ENCODE peak calls at places on chromosome 12, in five cellular contexts. V is OCI-LY7, B is lung, T is transverse colon, C is fibroblast of lung. E is an unnamed sample. For H3K36me3 and H3K4me1, the result is how much of the 10 kb centered on the place peaks cover.

GRCh38 chr12:14841761-14842160 is 1.6 kb downstream of the ART4 start:
- DNase-seq in T (peak), B (peak), V (no peak), C (peak), E (peak)

GRCh38 chr12:53974084-53975018 is at the start of gene HOTAIR:
- DNase-seq in C (no peak), T (no peak), B (no peak), V (peak), E (no peak)

GRCh38 chr12:96210376-96211055 is 16.3 kb downstream of the ELK3 start:
- DNase-seq in T (no peak), C (no peak), V (no peak), B (no peak), E (no peak)

GRCh38 chr12:123076604-123077297 is 74.1 kb downstream of the PITPNM2 start:
- DNase-seq in B (no peak), V (no peak), T (no peak), C (no peak), E (no peak)

GRCh38 chr12:77720258-77720657 is 110.4 kb upstream of the NAV3 start:
- DNase-seq in T (no peak), V (peak), C (peak), B (no peak), E (no peak)

GRCh38 chr12:52007982-52008510 is 1.3 kb downstream of the TAMALIN start:
- DNase-seq in V (no peak), T (no peak), B (no peak), C (no peak), E (no peak)

GRCh38 chr12:110252716-110253115 is 28.3 kb upstream of the ATP2A2 start:
- DNase-seq in C (no peak), B (no peak), V (no peak), T (no peak), E (no peak)

GRCh38 chr12:43210437-43211197 is 341.4 kb downstream of the ADAMTS20 start:
- DNase-seq in C (peak), B (no peak), T (no peak), V (peak), E (no peak)

GRCh38 chr12:121958521-121959240 is 40.3 kb downstream of the CFAP251 start:
- DNase-seq in B (no peak), T (no peak), C (peak), V (no peak), E (no peak)

GRCh38 chr12:43147893-43148292 is 404.1 kb downstream of the ADAMTS20 start:
- DNase-seq in C (no peak), V (no peak), T (no peak), B (no peak), E (no peak)

GRCh38 chr12:25806271-25806670 is 152.2 kb upstream of the RASSF8 start:
- DNase-seq in C (peak), V (no peak), B (no peak), T (no peak), E (no peak)

GRCh38 chr12:107558141-107558815 is 127.3 kb upstream of the PWP1 start:
- DNase-seq in V (no peak), C (no peak), B (no peak), T (no peak), E (no peak)

GRCh38 chr12:69619050-69619449 is 8.3 kb upstream of the LRRC10 start:
- DNase-seq in V (no peak), B (no peak), C (no peak), T (no peak), E (no peak)
- H3K36me3 ChIP-seq in V (under half), B (under half), C (under half), T (under half), E (under half)

GRCh38 chr12:124861492-124861891 is 2.2 kb downstream of the SCARB1 start:
- DNase-seq in C (peak), V (no peak), B (peak), T (peak), E (peak)
- H3K4me1 ChIP-seq in C (under half), V (under half), B (under half), T (under half), E (under half)

DNA sequence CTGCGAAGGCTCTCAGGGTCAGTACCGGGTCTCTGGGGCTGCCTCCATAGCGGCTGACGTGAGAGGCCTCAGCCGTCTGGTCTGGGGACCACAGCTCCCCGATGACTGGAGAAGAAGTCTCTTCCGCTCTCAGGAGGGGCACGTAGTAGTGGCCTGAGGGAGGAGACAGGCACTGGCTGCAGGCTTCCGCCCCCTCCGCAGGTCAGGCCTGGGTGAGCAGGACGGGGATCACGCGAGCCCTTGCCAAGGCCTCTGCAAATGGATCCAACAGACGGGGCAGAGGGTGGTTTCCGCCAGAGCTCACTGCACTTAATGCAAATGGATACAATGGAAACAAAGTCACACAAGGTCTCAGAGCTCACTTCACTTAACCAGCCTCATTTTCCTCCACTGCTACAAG is 24.7 kb downstream of the ANKLE2 start:
- DNase-seq in T (no peak), C (no peak), B (no peak), V (no peak), E (no peak)
- H3K36me3 ChIP-seq in T (under half), C (under half), B (half or more), V (half or more), E (under half)

DNA sequence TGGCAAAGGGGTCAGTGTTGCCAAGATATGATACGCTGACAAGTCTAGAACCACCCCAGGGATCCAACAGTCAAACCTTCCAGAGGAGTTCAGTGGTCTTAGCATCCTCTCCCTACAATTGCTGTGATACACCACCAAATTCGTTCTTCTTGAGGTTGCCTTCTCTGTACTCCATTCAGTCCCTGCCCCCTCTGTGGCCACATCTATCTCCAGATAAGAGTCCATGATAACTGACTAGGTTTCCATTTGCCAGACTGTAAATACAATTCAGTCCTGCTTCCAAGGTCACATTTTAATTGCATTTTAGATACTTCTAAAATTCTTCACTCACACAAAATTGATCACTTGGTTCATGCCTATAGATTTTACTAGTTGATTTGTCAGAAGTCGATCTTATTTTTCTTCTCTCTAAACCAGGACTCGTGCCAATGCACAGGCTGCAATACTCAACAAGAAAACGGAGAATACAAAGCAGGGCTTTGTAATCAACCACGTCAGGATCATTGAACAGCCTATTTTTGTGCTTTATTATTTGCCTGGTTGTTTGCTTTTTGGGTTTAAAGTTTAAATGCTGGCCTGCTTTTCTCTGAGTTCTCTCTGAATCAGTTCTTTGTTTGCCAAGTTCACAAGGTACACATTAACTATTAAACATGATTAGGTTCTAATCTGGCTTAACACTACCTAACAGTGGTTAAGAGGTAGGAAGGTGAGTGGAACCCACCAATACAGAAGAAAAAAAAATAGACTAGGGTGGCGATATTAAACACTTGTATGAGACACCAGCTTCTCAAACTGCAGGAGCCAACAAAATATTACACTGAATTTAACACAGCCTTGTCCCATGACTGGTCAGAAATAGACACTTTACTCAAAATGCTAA is 5.3 kb upstream of the TSPAN8 start:
- DNase-seq in T (no peak), B (no peak), V (no peak), C (no peak), E (peak)
- H3K4me1 ChIP-seq in T (half or more), B (under half), V (under half), C (under half), E (under half)

GRCh38 chr12:49104822-49105221 is 5.8 kb downstream of the LMBR1L start:
- DNase-seq in T (no peak), B (no peak), C (no peak), V (no peak), E (no peak)
- H3K36me3 ChIP-seq in T (under half), B (under half), C (under half), V (under half), E (under half)

GRCh38 chr12:20616093-20616492 is 79.0 kb upstream of the SLCO1C1 start:
- DNase-seq in B (no peak), T (no peak), C (no peak), V (no peak), E (no peak)
- H3K4me1 ChIP-seq in B (under half), T (under half), C (under half), V (under half), E (under half)

DNA sequence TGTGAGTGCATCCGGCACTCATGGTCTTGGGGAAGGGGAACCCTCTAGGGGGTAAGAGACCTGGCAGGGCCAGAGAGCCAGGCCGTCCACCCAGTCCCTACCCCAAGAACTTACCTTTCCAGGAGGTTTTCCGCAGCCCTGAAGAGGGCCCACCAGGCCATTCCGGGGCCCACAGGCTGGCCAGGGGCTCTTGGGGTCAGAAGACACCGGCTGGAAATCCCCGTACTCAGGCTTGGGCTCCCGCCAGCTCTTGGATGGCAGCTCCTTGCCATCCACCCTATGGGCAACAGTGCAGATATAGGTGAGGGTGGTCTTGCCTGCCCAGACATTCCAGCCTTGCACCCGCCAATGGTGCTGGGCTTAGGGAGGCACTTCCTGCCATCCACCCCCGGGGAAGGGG is 34.6 kb downstream of the NCKAP5L start:
- DNase-seq in V (no peak), B (no peak), C (no peak), T (no peak), E (no peak)
- H3K36me3 ChIP-seq in V (under half), B (half or more), C (under half), T (under half), E (under half)

GRCh38 chr12:108665608-108666202 is 32.0 kb upstream of the SELPLG start:
- DNase-seq in B (no peak), C (no peak), V (no peak), T (no peak), E (no peak)
- H3K4me1 ChIP-seq in B (under half), C (under half), V (half or more), T (half or more), E (under half)

GRCh38 chr12:26979733-26980132 is 34.5 kb downstream of the TM7SF3 start:
- DNase-seq in B (no peak), T (no peak), V (no peak), C (no peak), E (no peak)
- H3K36me3 ChIP-seq in B (under half), T (under half), V (half or more), C (under half), E (under half)

E was measured in prostate gland.